ENCODE peak calls at places on chromosomes 16 and 17, in seven cellular contexts. L is lower lobe of right lung; V is pancreas; D is tibial nerve; F is HAP-1; H is tibial artery; O is CD8-positive, alpha-beta memory T cell. Z is an unnamed sample. For H3K27me3, the result is how much of the 10 kb centered on the place peaks cover.

GRCh38 chr16:10754941-10755340 is 11.3 kb downstream of the NUBP1 start:
- DNase-seq in F (no peak), O (no peak), H (no peak), V (no peak), L (no peak), D (no peak), Z (no peak)

GRCh38 chr16:27273670-27274522 is 5.3 kb upstream of the NSMCE1 start:
- DNase-seq in F (no peak), O (no peak), L (no peak), H (no peak), D (no peak), V (no peak), Z (no peak)

GRCh38 chr17:83075270-83075880 is 4.0 kb upstream of the METRNL start:
- DNase-seq in O (no peak), D (no peak), V (no peak), H (no peak), L (no peak), F (no peak), Z (no peak)

GRCh38 chr16:14428043-14428442 is 202.0 kb downstream of the PARN start:
- DNase-seq in D (no peak), F (no peak), H (no peak), V (no peak), L (no peak), O (no peak), Z (no peak)

GRCh38 chr17:79473111-79473835 is 137.6 kb downstream of the RBFOX3 start:
- DNase-seq in V (no peak), H (no peak), O (no peak), L (no peak), F (no peak), D (no peak), Z (no peak)

GRCh38 chr17:13557077-13557476 is 44.7 kb downstream of the HS3ST3A1 start:
- DNase-seq in H (no peak), L (no peak), F (no peak), O (no peak), D (no peak), V (no peak), Z (no peak)

GRCh38 chr16:600781-601180 is 10.9 kb downstream of the RAB40C start:
- DNase-seq in H (no peak), V (no peak), L (no peak), F (no peak), O (no peak), D (no peak), Z (no peak)

GRCh38 chr16:82938108-82938507 is 311.3 kb downstream of the CDH13 start:
- DNase-seq in V (no peak), D (no peak), O (no peak), L (no peak), F (no peak), H (no peak), Z (no peak)

GRCh38 chr17:30519707-30520106 is 42.5 kb downstream of the GOSR1 start:
- DNase-seq in L (no peak), V (no peak), D (no peak), F (no peak), O (no peak), H (no peak), Z (no peak)

GRCh38 chr16:49491736-49492089 is 118.1 kb downstream of the C16orf78 start:
- DNase-seq in L (peak), D (peak), F (no peak), V (peak), O (no peak), H (peak), Z (peak)

GRCh38 chr16:69311533-69312388 is 611 bp downstream of the VPS4A start:
- DNase-seq in V (no peak), F (no peak), H (no peak), O (peak), L (peak), D (no peak), Z (no peak)

GRCh38 chr16:73204359-73205152 is 156.6 kb upstream of the ZFHX3 start:
- DNase-seq in L (no peak), F (no peak), D (no peak), O (no peak), H (no peak), V (no peak), Z (no peak)

GRCh38 chr16:69482410-69482951 is 58.1 kb downstream of the CYB5B start:
- DNase-seq in V (peak), O (no peak), D (peak), L (peak), F (peak), H (peak), Z (peak)

GRCh38 chr16:57186630-57187507 is 740 bp downstream of the RSPRY1 start:
- DNase-seq in L (no peak), V (peak), F (no peak), D (no peak), O (no peak), H (peak), Z (no peak)

GRCh38 chr17:31490991-31491793 is 99.7 kb downstream of the RAB11FIP4 start:
- DNase-seq in D (no peak), H (no peak), F (no peak), V (no peak), L (peak), O (no peak), Z (no peak)

GRCh38 chr17:17403899-17404576 is 72.8 kb upstream of the MED9 start:
- DNase-seq in V (no peak), L (no peak), O (peak), H (no peak), F (no peak), D (no peak), Z (no peak)

GRCh38 chr16:21646721-21647561 is 5.5 kb downstream of the IGSF6 start:
- DNase-seq in F (no peak), O (peak), V (no peak), H (no peak), L (no peak), D (no peak), Z (no peak)

GRCh38 chr17:17170346-17170976 is 35.7 kb downstream of the PLD6 start:
- DNase-seq in F (no peak), V (no peak), H (no peak), O (no peak), D (no peak), L (no peak), Z (no peak)

GRCh38 chr16:80300456-80300855 is 240.3 kb upstream of the DYNLRB2 start:
- DNase-seq in F (no peak), D (no peak), H (no peak), V (no peak), L (no peak), O (no peak), Z (no peak)

GRCh38 chr16:52191533-52192134 is 355.3 kb downstream of the TOX3 start:
- DNase-seq in O (peak), L (peak), D (peak), F (peak), H (peak), V (peak), Z (peak)

GRCh38 chr16:15482068-15482747 is 47.8 kb downstream of the BMERB1 start:
- DNase-seq in O (no peak), F (no peak), L (no peak), H (no peak), V (peak), D (no peak), Z (peak)

GRCh38 chr17:36628576-36628975 is 27.2 kb downstream of the MRM1 start:
- DNase-seq in H (no peak), V (no peak), F (no peak), O (no peak), L (no peak), D (no peak), Z (no peak)

GRCh38 chr17:39800540-39800939 is 62.8 kb downstream of the GRB7 start:
- DNase-seq in L (no peak), O (no peak), F (no peak), H (no peak), D (no peak), V (no peak), Z (no peak)

GRCh38 chr16:82152641-82153094 is 17.4 kb downstream of the MPHOSPH6 start:
- DNase-seq in V (no peak), H (no peak), L (no peak), D (no peak), O (no peak), F (no peak), Z (no peak)

GRCh38 chr16:86968866-86969265 is 348.3 kb downstream of the C16orf95 start:
- DNase-seq in H (no peak), V (no peak), L (no peak), D (no peak), F (no peak), O (no peak), Z (no peak)

GRCh38 chr17:72518810-72519597 is 398.2 kb downstream of the SOX9 start:
- DNase-seq in H (no peak), V (peak), O (no peak), F (no peak), D (no peak), L (no peak), Z (no peak)

GRCh38 chr16:65834680-65835079 is 531.8 kb upstream of the CDH5 start:
- DNase-seq in H (no peak), O (no peak), V (no peak), D (no peak), L (no peak), F (no peak), Z (no peak)

GRCh38 chr17:61379457-61380216 is 20.0 kb upstream of the TBX2 start:
- DNase-seq in H (peak), L (peak), O (no peak), V (no peak), F (no peak), D (no peak), Z (no peak)

GRCh38 chr17:31452561-31453110 is 61.2 kb downstream of the RAB11FIP4 start:
- DNase-seq in D (no peak), F (no peak), O (no peak), H (no peak), V (no peak), L (no peak), Z (no peak)

GRCh38 chr16:75257886-75258806 is 6.7 kb upstream of the BCAR1 start:
- DNase-seq in H (no peak), V (no peak), F (no peak), L (no peak), D (no peak), O (no peak), Z (no peak)

GRCh38 chr16:5071681-5072333 is at the start of gene ALG1:
- DNase-seq in L (peak), O (peak), F (peak), D (peak), V (peak), H (peak), Z (peak)

GRCh38 chr17:17151055-17151454 is 55.1 kb downstream of the PLD6 start:
- DNase-seq in F (no peak), O (no peak), L (no peak), D (no peak), V (no peak), H (no peak), Z (no peak)

DNA sequence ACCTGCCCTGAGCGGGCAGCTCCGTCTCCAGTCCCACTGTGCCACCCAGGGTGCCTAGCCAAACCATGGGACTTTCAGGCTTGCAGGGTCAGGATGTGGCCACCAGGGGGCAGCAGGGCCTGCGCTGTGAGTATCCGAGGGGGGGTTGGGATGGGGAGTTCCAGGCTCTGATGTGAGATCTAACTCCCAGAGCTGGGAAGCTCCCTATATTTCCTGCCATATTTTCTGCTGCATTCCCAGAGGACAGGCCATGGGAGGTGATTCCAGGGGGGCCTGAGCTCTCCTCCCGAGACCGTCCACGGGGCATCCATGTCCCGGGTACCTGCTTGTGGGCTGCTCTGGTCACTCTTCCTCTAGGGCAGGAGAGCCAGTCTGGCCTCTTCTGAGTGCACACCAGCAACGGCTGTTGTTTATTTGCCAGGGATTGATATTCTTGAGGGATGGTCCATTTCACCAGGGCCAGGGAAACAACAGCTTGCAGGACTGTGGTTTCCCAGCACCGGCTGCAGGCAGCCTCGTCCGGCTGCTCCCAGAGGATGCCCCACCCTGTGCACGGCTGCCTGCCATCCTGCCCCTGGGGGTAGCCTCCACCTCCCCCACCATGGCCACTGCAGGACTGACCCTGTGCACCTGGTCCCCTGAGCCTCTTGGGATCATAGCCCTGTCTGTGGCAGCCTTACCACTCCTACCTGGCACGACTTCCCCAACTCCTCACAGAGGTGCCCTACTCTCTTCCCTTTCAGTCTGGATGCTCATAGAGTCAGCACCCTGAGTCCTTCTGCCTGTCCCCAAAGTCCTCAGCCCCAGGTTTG is 1.2 kb downstream of the GPR142 start:
- DNase-seq in F (peak), D (peak), V (peak), H (peak), O (peak), L (peak), Z (peak)
- H3K4me3 ChIP-seq in F (no peak), D (no peak), V (no peak), H (no peak), O (peak), L (no peak), Z (peak)

GRCh38 chr17:35406568-35406967 is 25.7 kb downstream of the SLFN12 start:
- DNase-seq in F (no peak), L (no peak), D (no peak), V (no peak), H (no peak), O (no peak), Z (no peak)

GRCh38 chr17:35404360-35404759 is 27.9 kb downstream of the SLFN12 start:
- DNase-seq in F (no peak), D (no peak), V (no peak), O (no peak), H (no peak), L (no peak), Z (no peak)

GRCh38 chr17:35407531-35407930 is 24.8 kb downstream of the SLFN12 start:
- DNase-seq in L (no peak), H (no peak), O (no peak), V (no peak), F (no peak), D (no peak), Z (no peak)
- H3K27me3 ChIP-seq in L (under half), H (under half), O (under half), V (under half), F (under half), D (under half), Z (under half)

GRCh38 chr17:57597531-57598453 is 147.3 kb downstream of the CCDC182 start:
- DNase-seq in H (peak), L (peak), F (peak), V (peak), D (peak), O (no peak), Z (peak)

GRCh38 chr17:57597101-57597500 is 148.0 kb downstream of the CCDC182 start:
- DNase-seq in V (no peak), F (no peak), L (no peak), H (no peak), D (no peak), O (no peak), Z (no peak)

GRCh38 chr17:57600092-57600491 is 145.0 kb downstream of the CCDC182 start:
- DNase-seq in O (no peak), D (no peak), V (no peak), F (no peak), H (no peak), L (no peak), Z (no peak)

GRCh38 chr17:57601328-57601727 is 143.8 kb downstream of the CCDC182 start:
- DNase-seq in O (no peak), V (no peak), D (no peak), F (no peak), L (no peak), H (no peak), Z (no peak)

DNA sequence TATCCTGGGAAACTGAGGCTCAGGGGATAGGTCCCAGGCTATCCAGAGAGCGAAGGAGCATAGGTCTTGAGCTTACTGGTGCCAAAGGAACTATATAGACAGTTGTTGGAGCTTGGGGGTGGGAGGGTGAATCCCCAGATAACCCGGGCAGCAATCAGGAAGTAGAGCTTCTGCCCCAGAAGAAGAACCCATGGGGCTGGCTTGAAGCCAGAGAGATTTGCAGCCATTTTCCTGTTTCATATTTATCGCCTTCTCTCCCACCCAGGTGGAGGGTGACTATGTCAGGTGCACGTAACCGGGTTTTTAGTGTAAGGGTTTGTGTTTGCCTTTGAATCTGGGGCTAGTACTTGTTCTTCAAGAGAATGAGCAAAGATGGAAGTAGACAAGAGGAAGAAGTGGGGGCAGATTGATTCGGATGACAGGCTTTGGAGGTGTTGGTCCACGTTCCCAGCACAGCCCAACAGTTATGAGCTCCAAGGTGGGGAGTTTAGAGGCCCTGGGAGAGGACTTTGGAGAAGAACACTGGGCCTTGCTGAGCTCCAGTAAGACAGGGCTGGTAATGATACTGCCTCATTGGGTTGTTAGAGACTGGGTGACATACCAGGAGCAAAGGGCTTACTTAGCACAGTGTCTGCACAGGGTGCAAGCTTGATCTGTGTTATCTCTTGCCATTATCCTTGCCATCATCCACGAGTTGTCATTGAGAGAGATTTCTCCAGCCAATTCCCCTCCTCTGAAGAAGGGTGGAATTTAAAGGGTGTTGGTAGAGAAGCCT is 145.6 kb downstream of the CCDC182 start:
- DNase-seq in F (no peak), H (no peak), L (no peak), V (no peak), D (no peak), O (no peak), Z (no peak)
- H3K4me3 ChIP-seq in F (no peak), H (no peak), L (no peak), V (no peak), D (no peak), O (peak), Z (no peak)

DNA sequence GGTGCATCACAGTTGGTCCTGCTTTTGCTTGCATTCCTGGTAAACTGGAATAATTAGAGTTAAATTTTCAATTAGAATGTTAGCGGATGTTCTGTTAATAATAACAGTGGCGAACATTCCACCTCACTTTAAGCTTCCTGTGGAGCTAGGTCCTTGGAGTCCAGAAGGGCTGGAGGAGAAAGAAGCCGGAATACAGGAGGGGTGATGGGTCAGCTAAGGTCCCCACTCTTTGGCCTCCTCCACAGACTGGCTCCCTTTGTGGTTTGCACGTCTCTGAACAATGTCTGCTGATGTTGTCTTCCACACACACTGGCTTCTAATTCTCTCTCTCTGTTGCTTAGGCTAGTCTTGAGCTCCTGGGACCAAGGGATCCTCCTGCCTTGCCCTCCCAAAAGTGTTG is 35.0 kb upstream of the ETV4 start:
- DNase-seq in L (no peak), V (no peak), F (no peak), H (no peak), O (no peak), D (no peak), Z (no peak)
- H3K27me3 ChIP-seq in L (under half), V (under half), F (under half), H (under half), O (under half), D (under half), Z (under half)

DNA sequence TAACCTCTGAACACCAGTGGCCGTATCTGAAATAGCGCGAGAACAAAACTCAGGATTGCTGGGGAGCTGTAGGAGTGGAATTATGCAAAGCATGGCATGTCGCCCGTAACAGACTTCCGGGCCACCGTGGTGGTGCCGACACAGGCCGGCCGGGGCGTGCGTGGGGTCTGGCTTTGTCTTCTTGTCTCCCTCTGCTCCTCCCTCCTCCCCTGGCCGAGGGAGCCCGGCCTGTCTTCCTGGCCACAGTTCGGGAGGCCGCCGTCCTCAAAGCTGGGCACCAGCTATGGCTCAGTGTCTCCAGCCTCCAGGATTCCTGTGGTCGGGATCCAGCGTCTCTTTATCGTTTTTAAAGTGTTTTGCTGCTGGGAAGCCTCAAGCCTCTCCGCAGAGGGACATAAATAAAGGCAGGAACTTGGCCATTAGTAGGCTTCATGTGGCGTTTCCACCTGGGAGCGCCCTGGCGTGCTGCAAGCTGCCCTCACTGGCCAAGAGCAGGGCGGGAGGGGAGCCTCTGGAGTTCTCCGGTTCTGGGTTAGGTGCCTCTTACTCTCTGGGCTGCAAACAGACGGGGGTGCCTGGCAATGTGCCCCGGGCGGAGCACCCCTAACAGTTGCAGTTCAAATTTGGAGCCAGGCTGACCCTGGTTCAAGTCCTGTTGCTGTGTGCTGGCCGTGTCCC is 22.0 kb upstream of the NPTX1 start:
- DNase-seq in H (peak), F (no peak), D (no peak), L (no peak), O (no peak), V (no peak), Z (no peak)
- H3K4me3 ChIP-seq in H (peak), F (no peak), D (no peak), L (no peak), O (no peak), V (no peak), Z (peak)